ENCODE peak calls at places on chromosomes 1 and 21, in seven cellular contexts. D, O, I, P, Z, M and F are unnamed samples.

GRCh38 chr21:17818158-17819113 is 720 bp downstream of the C21orf91 start:
- DNase-seq in Z (no peak), O (peak; percentile 35), I (peak; percentile 36), D (peak; percentile 25), P (peak; percentile 33), M (peak; percentile 30), F (peak; percentile 50)

GRCh38 chr1:73998348-73998959 is 199.5 kb downstream of the LRRIQ3 start:
- DNase-seq in I (peak; percentile 8), M (peak; percentile 10), D (no peak), O (peak; percentile 44), Z (peak; percentile 1), P (peak; percentile 23), F (no peak)

GRCh38 chr1:108817016-108817415 is 39.9 kb downstream of the AKNAD1 start:
- DNase-seq in Z (peak; percentile 62), D (no peak), I (no peak), P (no peak), M (no peak), O (peak; percentile 75), F (no peak)

GRCh38 chr1:185626344-185626743 is 107.8 kb upstream of the HMCN1 start:
- DNase-seq in P (no peak), O (no peak), M (no peak), Z (no peak), D (no peak), I (no peak), F (no peak)

GRCh38 chr1:175095978-175096611 is 28.5 kb downstream of the TNN start:
- DNase-seq in M (no peak), Z (no peak), P (no peak), O (no peak), I (no peak), D (no peak), F (no peak)

GRCh38 chr1:109094377-109094803 is 3.8 kb downstream of the TMEM167B start:
- DNase-seq in I (no peak), O (no peak), D (no peak), Z (no peak), P (no peak), M (no peak), F (no peak)

GRCh38 chr1:177174921-177175634 is 4.3 kb downstream of the BRINP2 start:
- DNase-seq in O (no peak), P (no peak), M (no peak), Z (no peak), I (no peak), D (no peak), F (no peak)

GRCh38 chr1:10910490-10911273 is 101.8 kb upstream of the TARDBP start:
- DNase-seq in O (peak; percentile 16), Z (no peak), I (no peak), D (no peak), P (no peak), M (no peak), F (no peak)